ENCODE peak calls at places on chromosomes 13 and 19, in five cellular contexts. X, H, P, R and Y are unnamed samples.

GRCh38 chr19:52527134-52527953 is at the start of gene ZNF808:
- DNase-seq in X (peak; percentile 89), H (peak; percentile 97), P (peak; percentile 84), R (peak; percentile 94), Y (peak; percentile 90)

GRCh38 chr13:113307491-113307890 is 10.5 kb downstream of the LAMP1 start:
- DNase-seq in X (no peak), H (no peak), P (no peak), R (no peak), Y (no peak)

GRCh38 chr13:50993371-50993770 is 83.8 kb downstream of the RNASEH2B start:
- DNase-seq in X (no peak), H (no peak), P (no peak), R (no peak), Y (no peak)

GRCh38 chr13:79647518-79647917 is 166.6 kb downstream of the NDFIP2 start:
- DNase-seq in X (no peak), H (no peak), P (no peak), R (no peak), Y (no peak)

GRCh38 chr13:28679628-28680027 is 20.7 kb downstream of the POMP start:
- DNase-seq in X (no peak), H (no peak), P (no peak), R (no peak), Y (peak; percentile 37)

GRCh38 chr13:23985060-23985459 is 87.8 kb upstream of the C1QTNF9B start:
- DNase-seq in X (no peak), H (no peak), P (no peak), R (no peak), Y (no peak)

GRCh38 chr19:5585461-5586299 is 17.9 kb upstream of the TINCR start:
- DNase-seq in X (peak; percentile 43), H (peak; percentile 84), P (no peak), R (no peak), Y (no peak)

GRCh38 chr19:10259162-10259905 is 7.3 kb downstream of the MRPL4 start:
- DNase-seq in X (peak; percentile 89), H (peak; percentile 93), P (peak; percentile 69), R (peak; percentile 84), Y (peak; percentile 87)

GRCh38 chr19:51090471-51090870 is 7.8 kb upstream of the KLK14 start:
- DNase-seq in X (no peak), H (no peak), P (no peak), R (no peak), Y (no peak)

GRCh38 chr13:47033216-47033615 is 136.4 kb upstream of the HTR2A start:
- DNase-seq in X (no peak), H (no peak), P (no peak), R (peak; percentile 4), Y (peak; percentile 69)

GRCh38 chr19:861756-862528 is 2.5 kb downstream of the CFD start:
- DNase-seq in X (peak; percentile 43), H (peak; percentile 98), P (peak; percentile 91), R (peak; percentile 39), Y (peak; percentile 39)

GRCh38 chr19:56211718-56212117 is 9.6 kb downstream of the ZSCAN5C start:
- DNase-seq in X (no peak), H (no peak), P (no peak), R (no peak), Y (no peak)

GRCh38 chr19:38441660-38442348 is 8.3 kb downstream of the RYR1 start:
- DNase-seq in X (no peak), H (peak; percentile 77), P (no peak), R (no peak), Y (no peak)

GRCh38 chr13:89925107-89925506 is 1422.4 kb upstream of the MIR17HG start:
- DNase-seq in X (peak; percentile 12), H (no peak), P (no peak), R (no peak), Y (peak; percentile 60)

GRCh38 chr19:38977445-38978314 is 2.1 kb upstream of the FBXO17 start:
- DNase-seq in X (no peak), H (no peak), P (no peak), R (no peak), Y (peak; percentile 67)

GRCh38 chr13:45879666-45880065 is 28.1 kb upstream of the SIAH3 start:
- DNase-seq in X (no peak), H (peak; percentile 72), P (no peak), R (no peak), Y (peak; percentile 21)

GRCh38 chr19:2560369-2560768 is 84.4 kb downstream of the GADD45B start:
- DNase-seq in X (no peak), H (no peak), P (no peak), R (no peak), Y (no peak)

GRCh38 chr19:55385749-55386514 is at the start of gene RPL28:
- DNase-seq in X (peak; percentile 99), H (peak; percentile 98), P (peak; percentile 95), R (peak; percentile 98), Y (peak; percentile 99)

GRCh38 chr19:18062043-18062442 is 24.7 kb downstream of the IL12RB1 start:
- DNase-seq in X (no peak), H (no peak), P (no peak), R (no peak), Y (no peak)

GRCh38 chr19:30842926-30843325 is 470.7 kb downstream of the ZNF536 start:
- DNase-seq in X (no peak), H (no peak), P (no peak), R (no peak), Y (no peak)

GRCh38 chr13:20997301-20998061 is 63.9 kb downstream of the LATS2 start:
- DNase-seq in X (no peak), H (peak; percentile 50), P (peak; percentile 19), R (peak; percentile 70), Y (peak; percentile 91)

GRCh38 chr13:60583911-60584753 is 187.1 kb downstream of the TDRD3 start:
- DNase-seq in X (no peak), H (peak; percentile 93), P (peak; percentile 84), R (no peak), Y (peak; percentile 39)

GRCh38 chr19:6067975-6068374 is 42.3 kb downstream of the RFX2 start:
- DNase-seq in X (no peak), H (no peak), P (no peak), R (no peak), Y (no peak)

GRCh38 chr19:55206664-55207500 is 2.4 kb downstream of the PTPRH start:
- DNase-seq in X (peak; percentile 67), H (peak; percentile 87), P (no peak), R (peak; percentile 38), Y (peak; percentile 90)

GRCh38 chr13:40565282-40566148 is 100.9 kb downstream of the FOXO1 start:
- DNase-seq in X (no peak), H (no peak), P (no peak), R (no peak), Y (no peak)

GRCh38 chr19:14467816-14468215 is 7.3 kb downstream of the PTGER1 start:
- DNase-seq in X (no peak), H (no peak), P (no peak), R (no peak), Y (no peak)

GRCh38 chr13:19153782-19154450 is 27.7 kb downstream of the TUBA3C start:
- DNase-seq in X (no peak), H (no peak), P (no peak), R (peak; percentile 8), Y (no peak)

GRCh38 chr13:30864352-30865130 is 41.5 kb upstream of the MEDAG start:
- DNase-seq in X (no peak), H (no peak), P (no peak), R (no peak), Y (peak; percentile 92)
- H2BK12ac ChIP-seq in X (no peak overlapping the region), H (no peak overlapping the region), P (peak overlapping the region; percentile 96), R (peak overlapping the region; percentile 97), Y (peak overlapping the region; percentile 92)

GRCh38 chr13:54633461-54633860 is 1604.8 kb downstream of the OLFM4 start:
- DNase-seq in X (no peak), H (no peak), P (no peak), R (no peak), Y (no peak)
- H2BK120ac ChIP-seq in X (no peak overlapping the region), H (no peak overlapping the region), P (no peak overlapping the region), R (no peak overlapping the region), Y (no peak overlapping the region)

GRCh38 chr19:41912899-41913475 is 15.3 kb downstream of the ERFL start:
- DNase-seq in X (no peak), H (no peak), P (no peak), R (no peak), Y (no peak)

GRCh38 chr19:41910992-41911888 is 17.0 kb downstream of the ERFL start:
- DNase-seq in X (no peak), H (no peak), P (no peak), R (no peak), Y (no peak)

GRCh38 chr19:41913476-41914190 is 14.6 kb downstream of the ERFL start:
- DNase-seq in X (no peak), H (no peak), P (no peak), R (no peak), Y (no peak)

GRCh38 chr19:41910240-41910991 is 17.8 kb downstream of the ERFL start:
- DNase-seq in X (no peak), H (no peak), P (no peak), R (no peak), Y (no peak)

DNA sequence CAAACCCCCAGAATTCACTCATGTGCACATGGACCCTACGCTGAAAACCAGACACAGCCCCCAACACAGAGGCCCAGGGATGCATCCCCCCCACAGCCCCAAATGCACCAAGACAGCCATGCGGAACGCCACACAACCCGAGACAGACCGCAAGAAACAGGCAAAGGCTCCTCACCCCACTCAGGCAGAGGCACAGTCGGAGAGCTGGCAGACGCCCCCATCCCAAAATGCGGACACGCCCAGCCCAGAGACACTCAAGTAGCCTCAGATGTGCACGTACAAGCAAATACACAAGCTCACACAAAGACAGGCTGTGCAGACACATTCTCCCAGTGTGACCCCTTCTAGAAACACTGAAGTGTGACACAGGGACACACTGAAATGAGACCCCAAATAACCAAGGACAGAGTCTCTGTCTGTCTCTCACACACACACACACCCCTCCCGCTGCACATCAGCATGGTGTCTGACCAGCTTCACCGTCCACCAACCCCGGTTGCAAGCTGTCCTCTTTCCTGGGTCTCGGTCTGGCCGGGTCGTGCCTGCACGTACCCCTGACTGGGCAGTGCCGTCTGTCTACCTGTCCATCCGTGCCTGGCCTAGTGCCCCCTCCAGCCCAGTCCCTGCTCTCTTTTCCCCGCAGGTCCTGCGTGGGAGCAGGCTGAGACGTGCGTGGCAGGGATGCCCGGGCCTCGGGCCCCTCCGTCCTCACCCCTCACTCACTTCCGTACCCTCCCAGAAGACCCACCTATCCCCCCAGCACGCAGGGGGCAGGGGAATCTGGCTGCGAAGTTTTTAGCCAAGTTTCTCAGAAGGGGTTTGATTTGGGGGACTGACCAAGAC is 16.1 kb downstream of the ERFL start:
- DNase-seq in X (no peak), H (no peak), P (no peak), R (no peak), Y (no peak)
- H2BK12ac ChIP-seq in X (no peak overlapping the region), H (no peak overlapping the region), P (peak overlapping the region; percentile 90), R (no peak overlapping the region), Y (no peak overlapping the region)

DNA sequence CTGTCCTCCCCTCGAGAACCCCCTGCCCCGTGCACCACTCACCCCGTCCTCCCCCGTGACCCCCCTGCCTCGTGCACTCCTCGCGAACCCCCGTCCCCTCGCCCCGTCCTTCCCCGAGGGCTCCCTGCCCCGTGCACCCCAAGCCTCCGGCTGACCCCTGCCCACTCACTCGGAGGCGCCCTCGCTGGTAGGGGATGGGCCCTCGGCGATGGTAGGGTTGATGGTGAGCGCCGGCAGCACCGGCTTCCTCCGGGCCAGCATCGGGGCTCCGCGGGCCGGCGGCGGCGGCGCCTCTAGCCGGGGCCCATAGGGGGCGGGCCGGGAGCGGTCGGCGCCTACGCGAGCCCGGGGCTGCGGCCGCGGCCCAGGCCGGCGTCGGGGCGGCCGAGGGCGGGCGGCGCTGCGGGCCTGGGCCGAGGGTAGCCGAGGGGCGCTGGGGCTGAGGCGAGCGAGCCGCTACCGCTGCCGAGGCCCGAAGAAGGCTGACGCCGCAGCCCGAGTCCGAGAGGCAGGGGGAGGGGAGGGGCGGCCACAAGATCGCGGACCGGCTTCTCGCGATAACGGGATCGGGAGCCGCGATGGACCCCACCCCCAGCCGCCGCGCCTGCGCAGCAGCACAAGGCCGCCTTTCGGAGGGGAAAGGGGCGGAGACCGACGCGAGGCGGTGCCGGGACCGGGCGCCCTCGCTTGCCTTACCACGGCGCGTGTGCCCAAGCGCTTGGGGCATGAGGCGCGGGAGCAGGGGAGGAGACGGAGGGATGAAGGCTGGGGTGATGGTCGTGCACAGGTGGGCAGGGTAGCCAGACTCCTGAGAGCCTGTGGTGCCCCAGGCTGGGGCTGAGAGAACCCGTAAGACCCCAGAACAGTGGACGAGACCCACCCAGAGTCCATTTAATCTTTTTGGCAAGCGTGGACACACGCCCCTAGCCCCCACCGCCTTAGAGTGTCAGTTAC is at the start of gene MAP2K2:
- DNase-seq in X (peak; percentile 93), H (peak; percentile 92), P (peak; percentile 69), R (peak; percentile 88), Y (peak; percentile 90)
- H2BK120ac ChIP-seq in X (no peak within 1 kb of the TSS), H (no peak within 1 kb of the TSS), P (peak within 1 kb of the TSS; percentile 43), R (peak within 1 kb of the TSS; percentile 84), Y (peak within 1 kb of the TSS; percentile 77)